ENCODE peak calls at places on chromosomes 7 and 10, in seven cellular contexts. Q is IMR-90, L is heart left ventricle, S is endodermal cell, K is left lung, O is B cell, T is omental fat pad. E is an unnamed sample.

GRCh38 chr7:152354061-152354460 is 81.7 kb downstream of the KMT2C start:
- DNase-seq in Q (peak), L (no peak), S (no peak), K (no peak), O (no peak), T (no peak), E (no peak)

GRCh38 chr10:9602930-9603459 is 1414.7 kb upstream of the CELF2 start:
- DNase-seq in Q (no peak), L (no peak), S (no peak), K (no peak), O (no peak), T (no peak), E (no peak)

GRCh38 chr7:159122276-159122675 is 22.4 kb downstream of the VIPR2 start:
- DNase-seq in Q (no peak), L (no peak), S (peak), K (no peak), O (no peak), T (no peak), E (no peak)

GRCh38 chr7:23268746-23269145 is 22.2 kb downstream of the GPNMB start:
- DNase-seq in Q (peak), L (peak), S (peak), K (no peak), O (no peak), T (no peak), E (no peak)

GRCh38 chr10:36489181-36489927 is 636.0 kb upstream of the ANKRD30A start:
- DNase-seq in Q (peak), L (peak), S (no peak), K (no peak), O (no peak), T (no peak), E (no peak)

GRCh38 chr10:20891338-20891714 is 5.8 kb downstream of the NEBL start:
- DNase-seq in Q (no peak), L (no peak), S (no peak), K (no peak), O (no peak), T (no peak), E (no peak)

GRCh38 chr10:80191589-80192270 is 13.6 kb downstream of the ANXA11 start:
- DNase-seq in Q (no peak), L (no peak), S (no peak), K (peak), O (no peak), T (no peak), E (no peak)

GRCh38 chr7:128024154-128024553 is 7.1 kb downstream of the LRRC4 start:
- DNase-seq in Q (no peak), L (no peak), S (no peak), K (no peak), O (no peak), T (no peak), E (no peak)

GRCh38 chr10:119412831-119413737 is 129.4 kb downstream of the RGS10 start:
- DNase-seq in Q (peak), L (peak), S (peak), K (no peak), O (no peak), T (no peak), E (no peak)

DNA sequence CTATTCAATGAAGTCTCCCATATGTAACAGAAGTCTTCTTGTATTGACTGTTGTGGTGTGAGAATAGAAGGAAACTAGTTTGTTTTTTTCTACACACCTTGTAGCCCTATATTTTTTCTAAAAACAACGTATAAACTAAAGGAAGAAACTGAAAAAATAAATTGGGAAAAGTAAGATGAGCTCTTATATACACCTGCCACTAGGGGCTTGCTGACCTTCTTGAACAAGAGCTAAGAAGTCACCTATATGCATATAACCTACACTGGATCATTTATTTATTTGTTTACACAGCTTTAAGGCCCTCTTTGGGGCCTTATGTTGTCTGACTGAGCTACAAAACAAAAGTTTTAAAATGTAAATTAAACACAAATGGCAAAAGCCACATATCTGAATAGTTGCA is 383.0 kb downstream of the HPSE2 start:
- DNase-seq in Q (peak), L (no peak), S (no peak), K (no peak), O (no peak), T (no peak), E (no peak)
- TF ChIP-seq CTCF in Q (no peak), L (no peak), S (peak), K (no peak), O (no peak), T (no peak), E (no peak)

DNA sequence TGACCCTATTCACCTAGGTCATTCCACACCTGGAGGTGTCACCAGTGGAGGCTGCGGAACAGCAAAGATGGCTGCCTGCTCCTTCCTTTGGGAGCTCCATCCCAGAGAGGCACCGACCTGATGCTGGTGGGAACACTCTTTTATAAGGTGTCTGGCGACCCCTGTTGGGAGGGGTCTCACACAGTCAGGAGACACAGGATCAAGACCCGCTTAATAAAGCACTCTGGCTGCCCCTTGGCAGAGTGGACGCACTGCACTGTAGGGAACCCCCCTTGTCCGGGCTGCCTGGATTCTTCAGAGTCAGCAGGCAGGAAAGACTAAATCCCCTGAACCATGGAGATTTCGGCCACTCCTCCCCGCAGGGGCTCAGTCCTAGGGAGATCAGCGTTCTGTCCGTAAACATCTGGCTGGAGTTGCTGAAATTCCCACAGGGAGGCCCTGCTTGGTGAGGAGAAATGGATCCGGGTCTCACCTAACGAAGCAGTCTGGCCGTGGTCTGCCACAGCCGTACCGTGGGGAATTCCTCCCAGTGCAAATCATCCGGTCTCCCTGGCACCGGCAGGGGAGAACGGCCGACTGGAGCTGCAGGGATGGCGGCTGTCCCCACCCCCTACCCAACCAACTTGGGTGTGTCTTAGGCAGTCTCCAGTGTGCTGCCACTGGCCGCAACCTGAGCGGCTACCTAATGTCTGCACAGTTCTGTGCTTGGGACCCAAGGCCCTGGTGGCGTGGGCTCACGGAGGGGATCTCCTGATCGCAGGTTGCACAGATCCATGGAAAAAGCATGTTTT is 66.1 kb downstream of the LSMEM1 start:
- DNase-seq in Q (peak), L (no peak), S (peak), K (no peak), O (no peak), T (no peak), E (no peak)
- TF ChIP-seq CTCF in Q (peak), L (no peak), S (peak), K (no peak), O (no peak), T (no peak), E (no peak)

DNA sequence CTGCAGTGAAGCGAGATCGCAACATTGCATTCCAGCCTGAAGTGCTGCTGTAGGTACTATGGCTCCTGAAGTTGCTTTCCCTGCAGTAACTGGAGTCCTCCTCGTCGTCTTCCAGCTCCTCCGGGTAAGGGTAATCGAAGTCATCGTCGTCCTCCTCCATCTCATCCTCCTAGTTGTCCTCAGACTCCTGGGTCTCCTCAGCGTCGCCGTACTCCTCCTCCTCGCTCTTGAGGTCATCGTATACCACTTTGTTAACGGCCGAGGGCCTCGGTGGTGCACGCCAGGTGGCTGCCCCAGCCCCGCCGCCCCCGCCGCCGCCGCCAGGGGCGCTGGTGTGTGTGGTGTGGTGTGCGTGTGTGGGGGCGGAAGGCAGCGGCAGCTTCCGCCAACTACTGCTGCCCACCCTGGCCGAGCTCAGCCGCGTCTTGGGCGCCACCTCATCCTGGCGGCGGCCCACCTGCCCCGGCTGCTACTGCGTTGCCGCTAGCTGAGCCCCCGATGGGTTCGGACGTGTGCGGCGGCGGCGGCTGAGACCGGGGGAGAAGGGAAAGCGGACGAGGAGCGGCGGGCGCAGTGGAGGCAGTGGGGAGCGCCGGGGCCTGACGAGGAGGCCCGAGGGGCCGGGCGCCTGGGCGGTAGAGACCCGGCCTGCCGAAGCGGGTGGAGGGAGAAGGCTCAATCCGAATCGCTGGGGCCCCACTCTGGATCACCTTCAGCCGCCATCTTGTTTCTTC is 11.8 kb upstream of the ACBD5 start:
- DNase-seq in Q (peak), L (peak), S (peak), K (peak), O (peak), T (no peak), E (peak)
- TF ChIP-seq CTCF in Q (no peak), L (peak), S (peak), K (peak), O (peak), T (no peak), E (peak)

DNA sequence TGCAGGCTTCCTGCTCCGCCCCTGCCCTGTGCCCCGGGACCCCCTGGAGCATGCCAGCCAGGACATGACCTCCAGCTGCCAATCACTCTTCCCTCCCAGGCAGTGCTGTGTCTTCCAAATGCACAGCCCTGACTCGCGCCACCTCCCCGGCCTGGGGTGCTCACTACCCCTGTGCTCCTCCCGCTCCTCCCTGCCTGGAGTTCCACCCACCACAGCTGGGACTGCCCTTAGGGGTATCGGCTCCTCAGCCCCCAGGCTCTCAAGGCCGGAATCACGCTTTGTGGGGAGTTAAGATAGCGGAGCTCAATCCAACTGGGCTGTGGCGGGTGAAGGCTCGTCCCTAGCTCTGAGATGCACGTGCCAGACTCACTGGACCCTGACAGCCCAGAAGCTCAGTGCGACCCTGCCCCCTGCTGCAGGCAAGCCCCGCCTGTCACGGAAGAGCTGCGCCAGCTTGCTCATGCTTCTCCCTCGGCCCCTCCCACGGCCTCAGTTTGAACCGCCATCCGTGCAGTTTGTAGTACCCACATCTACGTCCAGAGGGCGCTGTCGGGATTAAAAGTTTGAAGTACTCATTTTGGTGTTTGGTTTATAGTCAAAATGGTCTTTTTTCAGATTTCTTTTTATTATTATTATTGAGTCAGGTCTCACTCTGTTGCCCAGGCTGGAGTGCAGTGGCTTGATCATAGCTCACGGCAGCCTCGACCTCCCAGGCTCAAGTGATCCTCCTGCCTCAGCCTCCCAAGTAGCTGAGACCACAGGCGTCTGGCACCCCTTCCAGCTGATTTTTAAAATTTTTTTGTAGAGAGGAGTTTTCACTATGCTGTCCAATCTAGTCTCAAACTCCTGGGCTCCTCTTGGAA is 142.5 kb upstream of the TCERG1L start:
- DNase-seq in Q (no peak), L (peak), S (peak), K (peak), O (no peak), T (peak), E (peak)
- TF ChIP-seq CTCF in Q (peak), L (peak), S (peak), K (peak), O (peak), T (peak), E (peak)

DNA sequence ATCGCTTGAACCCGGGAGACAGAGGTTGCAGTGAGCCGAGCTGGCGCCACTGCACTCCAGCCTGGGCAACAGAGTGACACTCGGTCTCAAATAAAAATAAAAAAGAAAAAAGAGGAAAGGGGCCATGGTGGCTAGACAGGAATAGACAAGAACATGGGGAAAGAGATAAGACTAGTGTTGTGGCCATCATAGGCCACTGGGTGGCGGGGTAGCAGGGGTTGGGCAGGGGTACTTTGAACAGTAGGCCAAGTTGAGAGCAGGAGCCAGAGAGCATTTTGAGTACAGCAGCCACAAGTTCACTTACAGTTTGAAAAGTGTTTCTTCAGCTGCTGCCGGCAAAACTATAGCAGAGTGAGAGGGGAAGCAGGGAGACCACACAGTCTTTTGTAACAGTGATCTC is 656.0 kb downstream of the CNTNAP2 start:
- DNase-seq in Q (no peak), L (no peak), S (peak), K (no peak), O (no peak), T (no peak), E (no peak)
- TF ChIP-seq CTCF in Q (no peak), L (no peak), S (peak), K (no peak), O (no peak), T (no peak), E (no peak)

GRCh38 chr7:1448958-1449357 is 10.3 kb downstream of the MICALL2 start:
- DNase-seq in Q (no peak), L (no peak), S (no peak), K (no peak), O (no peak), T (no peak), E (no peak)
- TF ChIP-seq CTCF in Q (no peak), L (no peak), S (peak), K (no peak), O (no peak), T (no peak), E (no peak)

GRCh38 chr7:120254845-120255244 is 18.1 kb upstream of the KCND2 start:
- DNase-seq in Q (no peak), L (no peak), S (no peak), K (no peak), O (no peak), T (no peak), E (no peak)

GRCh38 chr7:120256719-120257118 is 16.3 kb upstream of the KCND2 start:
- DNase-seq in Q (no peak), L (no peak), S (no peak), K (no peak), O (no peak), T (no peak), E (no peak)

GRCh38 chr7:120259382-120259781 is 13.6 kb upstream of the KCND2 start:
- DNase-seq in Q (peak), L (no peak), S (no peak), K (no peak), O (no peak), T (no peak), E (no peak)

GRCh38 chr7:120260111-120260510 is 12.9 kb upstream of the KCND2 start:
- DNase-seq in Q (no peak), L (no peak), S (no peak), K (no peak), O (no peak), T (no peak), E (no peak)
- TF ChIP-seq CTCF in Q (no peak), L (no peak), S (no peak), K (no peak), O (no peak), T (no peak), E (no peak)

GRCh38 chr7:31464601-31465000 is 49.3 kb upstream of the ITPRID1 start:
- DNase-seq in Q (no peak), L (no peak), S (no peak), K (no peak), O (no peak), T (no peak), E (no peak)
- TF ChIP-seq CTCF in Q (no peak), L (no peak), S (no peak), K (no peak), O (no peak), T (no peak), E (no peak)

E was measured in right lobe of liver.